ENCODE peak calls at places on chromosome 15, in five cellular contexts. Z, S, L, O and W are unnamed samples.

GRCh38 chr15:25859838-25860645 is 3.1 kb downstream of the ATP10A start:
- DNase-seq in Z (no peak), S (no peak), L (no peak), O (no peak), W (no peak)

GRCh38 chr15:37377428-37377827 is 277.1 kb upstream of the MEIS2 start:
- DNase-seq in Z (no peak), S (no peak), L (no peak), O (no peak), W (no peak)

GRCh38 chr15:35003928-35004327 is 15.8 kb upstream of the ZNF770 start:
- DNase-seq in Z (no peak), S (no peak), L (peak; percentile 65), O (no peak), W (no peak)

GRCh38 chr15:77276096-77276495 is 143.8 kb downstream of the PEAK1 start:
- DNase-seq in Z (no peak), S (no peak), L (no peak), O (no peak), W (no peak)

GRCh38 chr15:29420188-29420587 is 150.6 kb upstream of the NSMCE3 start:
- DNase-seq in Z (no peak), S (no peak), L (no peak), O (no peak), W (no peak)

GRCh38 chr15:39195988-39196486 is 384.8 kb upstream of the THBS1 start:
- DNase-seq in Z (no peak), S (no peak), L (no peak), O (peak; percentile 88), W (peak; percentile 19)

GRCh38 chr15:59315914-59316428 is 56.7 kb downstream of the MYO1E start:
- DNase-seq in Z (no peak), S (no peak), L (peak; percentile 51), O (peak; percentile 96), W (no peak)

GRCh38 chr15:60480888-60481287 is 1.9 kb upstream of the ICE2 start:
- DNase-seq in Z (no peak), S (no peak), L (no peak), O (no peak), W (no peak)

GRCh38 chr15:80242802-80243201 is 9.2 kb downstream of the CTXND1 start:
- DNase-seq in Z (no peak), S (no peak), L (no peak), O (no peak), W (no peak)

GRCh38 chr15:65583701-65584100 is 27.2 kb downstream of the INTS14 start:
- DNase-seq in Z (peak; percentile 58), S (peak; percentile 37), L (no peak), O (peak; percentile 37), W (peak; percentile 52)

GRCh38 chr15:51227967-51228783 is 110.2 kb downstream of the CYP19A1 start:
- DNase-seq in Z (peak; percentile 76), S (peak; percentile 24), L (peak; percentile 16), O (peak; percentile 85), W (peak; percentile 72)

GRCh38 chr15:67146214-67146613 is 80.8 kb downstream of the SMAD3 start:
- DNase-seq in Z (no peak), S (peak; percentile 68), L (no peak), O (peak; percentile 91), W (no peak)

GRCh38 chr15:34584321-34584668 is 844 bp upstream of the GOLGA8B start:
- DNase-seq in Z (no peak), S (no peak), L (no peak), O (no peak), W (no peak)

GRCh38 chr15:60358935-60359672 is 38.7 kb downstream of the ANXA2 start:
- DNase-seq in Z (no peak), S (no peak), L (no peak), O (peak; percentile 90), W (no peak)

GRCh38 chr15:39084683-39085530 is 496.0 kb upstream of the THBS1 start:
- DNase-seq in Z (no peak), S (peak; percentile 21), L (no peak), O (peak; percentile 91), W (no peak)

GRCh38 chr15:88023956-88024355 is 232.6 kb downstream of the NTRK3 start:
- DNase-seq in Z (no peak), S (no peak), L (no peak), O (peak; percentile 6), W (no peak)

GRCh38 chr15:88031461-88031860 is 225.1 kb downstream of the NTRK3 start:
- DNase-seq in Z (no peak), S (no peak), L (no peak), O (no peak), W (no peak)

GRCh38 chr15:88029696-88030095 is 226.8 kb downstream of the NTRK3 start:
- DNase-seq in Z (no peak), S (no peak), L (no peak), O (peak; percentile 5), W (no peak)

GRCh38 chr15:88032787-88033186 is 223.8 kb downstream of the NTRK3 start:
- DNase-seq in Z (no peak), S (no peak), L (no peak), O (peak; percentile 12), W (no peak)

DNA sequence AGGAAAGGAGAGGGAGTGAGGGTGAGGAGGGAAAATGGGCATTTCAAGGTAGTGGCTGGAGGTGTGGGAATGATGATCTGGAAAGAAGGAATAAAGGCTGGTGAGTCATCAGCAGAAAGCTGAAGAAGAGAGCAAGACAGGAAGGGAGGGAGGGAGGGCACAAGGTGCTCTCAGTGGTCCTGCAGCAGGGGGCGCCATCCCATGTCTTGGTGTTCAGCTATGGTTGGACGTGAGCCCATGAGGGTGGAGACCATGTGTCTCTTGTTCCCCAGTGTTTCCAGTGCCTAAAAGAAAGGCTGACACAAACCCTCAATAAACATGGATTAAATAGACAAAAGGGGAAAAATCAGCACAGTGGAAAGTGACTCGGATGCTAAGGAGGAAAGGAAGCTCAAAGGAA is 228.5 kb downstream of the NTRK3 start:
- DNase-seq in Z (no peak), S (no peak), L (no peak), O (no peak), W (no peak)
- TF ChIP-seq CTCF in Z (no peak), S (no peak), L (no peak), O (no peak), W (no peak)

GRCh38 chr15:88701561-88702095 is 62.8 kb downstream of the ISG20 start:
- DNase-seq in Z (peak; percentile 70), S (peak; percentile 39), L (peak; percentile 11), O (no peak), W (peak; percentile 65)
- TF ChIP-seq CTCF in Z (peak; percentile 63), S (peak; percentile 72), L (peak; percentile 37), O (peak; percentile 12), W (peak; percentile 58)

GRCh38 chr15:57911247-57911646 is 154.3 kb downstream of the ALDH1A2 start:
- DNase-seq in Z (no peak), S (no peak), L (no peak), O (no peak), W (no peak)
- TF ChIP-seq CTCF in Z (no peak), S (no peak), L (no peak), O (no peak), W (no peak)

DNA sequence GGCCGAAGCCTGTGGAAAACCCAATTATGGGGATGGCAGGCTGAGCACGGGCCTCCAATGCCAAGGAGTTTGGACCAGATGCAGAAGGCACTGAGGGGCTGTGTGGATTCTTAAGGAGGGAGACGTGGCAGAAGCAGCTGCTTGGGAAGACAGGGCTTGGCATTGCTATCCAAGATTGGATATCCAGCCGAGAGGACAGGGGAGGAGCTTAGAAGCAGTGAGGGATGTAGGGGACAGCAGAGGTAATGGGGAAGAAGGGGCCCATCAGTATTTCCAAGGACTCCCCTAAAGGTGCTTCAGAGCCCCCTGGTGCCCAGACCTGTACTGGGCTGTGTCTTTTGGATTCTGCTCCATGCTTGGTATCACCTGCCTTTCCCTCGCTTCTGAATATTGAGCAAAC is 112.8 kb upstream of the TLE3 start:
- DNase-seq in Z (no peak), S (no peak), L (no peak), O (no peak), W (no peak)
- TF ChIP-seq CTCF in Z (no peak), S (peak; percentile 54), L (peak; percentile 5), O (no peak), W (no peak)

GRCh38 chr15:62588930-62589655 is 424.0 kb upstream of the C2CD4B start:
- DNase-seq in Z (no peak), S (no peak), L (no peak), O (peak; percentile 64), W (no peak)
- TF ChIP-seq CTCF in Z (no peak), S (no peak), L (no peak), O (peak; percentile 11), W (no peak)

GRCh38 chr15:57969355-57969754 is 96.2 kb downstream of the ALDH1A2 start:
- DNase-seq in Z (no peak), S (no peak), L (peak; percentile 7), O (no peak), W (no peak)
- TF ChIP-seq CTCF in Z (no peak), S (peak; percentile 43), L (peak; percentile 25), O (no peak), W (no peak)

DNA sequence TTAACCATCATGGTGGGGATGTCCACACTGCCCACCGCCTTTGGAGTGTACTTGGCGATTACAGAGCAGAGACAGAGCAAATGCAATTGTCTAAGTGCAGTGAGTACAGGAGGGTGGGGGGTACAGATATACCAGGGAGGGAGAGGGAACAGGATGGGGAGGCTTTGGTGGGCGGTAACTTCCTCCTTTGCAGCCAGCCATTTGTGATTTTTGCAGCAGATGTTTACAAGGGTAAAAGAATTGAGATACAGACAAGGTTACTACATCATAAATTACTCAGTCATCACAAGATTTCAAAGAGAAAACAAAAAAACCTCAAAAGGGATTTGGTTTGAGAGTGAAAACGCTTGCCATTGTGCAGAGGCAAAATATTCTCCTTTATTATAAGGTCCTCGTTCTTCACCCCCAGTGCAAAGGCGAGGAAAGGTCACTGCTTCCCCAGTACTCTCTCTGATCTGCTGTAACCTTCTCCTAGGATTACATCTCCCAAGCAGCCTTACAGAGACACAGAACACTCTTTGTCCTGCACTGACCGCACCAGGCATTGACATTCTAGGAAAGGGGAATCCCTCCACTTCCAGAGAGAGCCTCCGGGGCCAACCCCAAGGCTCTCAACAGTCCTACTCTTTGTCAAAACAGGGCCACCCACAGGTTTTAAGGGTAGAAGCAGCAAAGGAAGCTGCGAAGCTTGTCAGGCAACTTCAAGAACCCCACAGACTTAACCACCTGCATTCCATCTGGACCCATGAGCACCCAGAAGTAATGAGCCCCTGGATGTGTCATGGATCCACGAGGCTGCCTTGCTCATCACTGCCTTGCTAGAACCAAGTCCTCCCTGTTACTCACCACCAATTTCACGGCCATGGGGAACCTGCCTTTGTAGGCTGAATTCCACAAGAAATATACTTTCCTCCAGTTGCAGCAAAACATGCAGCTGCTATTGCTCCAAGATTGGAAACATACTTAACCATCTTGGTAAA is 117.3 kb downstream of the ADAMTS17 start:
- DNase-seq in Z (no peak), S (no peak), L (no peak), O (peak; percentile 53), W (no peak)
- TF ChIP-seq CTCF in Z (no peak), S (no peak), L (no peak), O (no peak), W (no peak)

DNA sequence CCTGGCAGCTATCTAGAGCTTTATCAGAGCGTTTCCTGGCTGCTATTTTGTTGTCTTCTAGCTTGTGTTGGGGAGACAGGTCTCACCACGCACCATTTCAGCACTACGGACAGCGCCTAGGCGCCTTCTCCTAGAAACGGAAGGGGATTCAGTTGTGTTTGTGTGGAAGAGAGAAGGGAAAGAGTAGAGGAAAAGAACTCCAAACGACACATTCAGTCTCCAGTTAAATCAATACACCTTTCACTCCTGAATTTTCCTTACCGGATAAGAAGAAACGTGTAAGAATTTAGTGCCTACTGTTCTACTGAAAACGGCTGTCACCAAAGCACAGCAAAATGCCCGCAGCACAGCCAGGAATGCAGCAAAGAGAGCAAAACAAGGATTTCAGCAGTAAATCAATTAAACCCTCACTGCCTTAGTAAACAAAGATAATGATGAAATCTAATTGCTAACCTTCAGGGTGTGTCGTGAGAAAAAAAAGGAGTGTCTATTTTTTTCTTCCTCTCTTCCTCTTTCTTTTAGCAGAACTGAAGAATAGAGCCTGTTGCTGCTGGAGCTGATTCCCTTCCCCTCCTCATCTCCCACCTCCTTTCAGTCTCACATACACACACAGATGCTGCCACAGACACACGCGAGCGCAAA is 412 bp upstream of the CTXN2 start:
- DNase-seq in Z (peak; percentile 48), S (peak; percentile 30), L (peak; percentile 93), O (peak; percentile 51), W (peak; percentile 35)
- TF ChIP-seq CTCF in Z (no peak), S (no peak), L (no peak), O (no peak), W (no peak)